ENCODE peak calls at places on chromosomes 7 and 10, in ten cellular contexts. Y is kidney, N is heart right ventricle, K is foreskin fibroblast, L is HepG2, E is AG10803, P is AG09309, W is spleen, Z is IMR-90, Q is choroid plexus epithelial cell. D is an unnamed sample.

GRCh38 chr7:55527314-55527713 is 45.0 kb downstream of the VOPP1 start:
- DNase-seq in Y (no peak), N (no peak), K (no peak), L (no peak), E (no peak), P (no peak), W (no peak), Z (no peak), Q (no peak), D (no peak)

GRCh38 chr10:13758302-13758701 is 171.5 kb downstream of the PRPF18 start:
- DNase-seq in Y (no peak), N (no peak), K (peak), L (no peak), E (peak), P (no peak), W (no peak), Z (peak), Q (peak), D (no peak)

GRCh38 chr10:110284262-110284661 is 20.5 kb downstream of the SMNDC1 start:
- DNase-seq in Y (no peak), N (no peak), K (no peak), L (no peak), E (no peak), P (no peak), W (no peak), Z (no peak), Q (no peak), D (no peak)

GRCh38 chr7:139771001-139771956 is 6.5 kb downstream of the HIPK2 start:
- DNase-seq in Y (no peak), N (no peak), K (peak), L (no peak), E (peak), P (peak), W (no peak), Z (peak), Q (peak), D (peak)

GRCh38 chr7:14630048-14630447 is 272.5 kb downstream of the DGKB start:
- DNase-seq in Y (no peak), N (no peak), K (no peak), L (no peak), E (no peak), P (no peak), W (no peak), Z (no peak), Q (no peak), D (no peak)

GRCh38 chr7:130733866-130734524 is at the start of gene KLF14:
- DNase-seq in Y (peak), N (no peak), K (peak), L (no peak), E (no peak), P (no peak), W (peak), Z (no peak), Q (peak), D (no peak)

GRCh38 chr10:29920408-29921070 is 138.8 kb downstream of the JCAD start:
- DNase-seq in Y (no peak), N (no peak), K (peak), L (no peak), E (peak), P (no peak), W (no peak), Z (no peak), Q (no peak), D (no peak)

GRCh38 chr10:87060280-87060928 is 34.2 kb downstream of the GLUD1 start:
- DNase-seq in Y (no peak), N (no peak), K (no peak), L (peak), E (no peak), P (no peak), W (no peak), Z (no peak), Q (no peak), D (no peak)

GRCh38 chr7:49670991-49671390 is 102.4 kb upstream of the VWC2 start:
- DNase-seq in Y (no peak), N (no peak), K (no peak), L (no peak), E (no peak), P (no peak), W (no peak), Z (no peak), Q (no peak), D (no peak)

GRCh38 chr10:52043811-52044210 is 270.3 kb upstream of the DKK1 start:
- DNase-seq in Y (no peak), N (no peak), K (no peak), L (no peak), E (no peak), P (no peak), W (no peak), Z (no peak), Q (no peak), D (no peak)

GRCh38 chr7:27300401-27300800 is 57.8 kb downstream of the EVX1 start:
- DNase-seq in Y (no peak), N (no peak), K (no peak), L (no peak), E (peak), P (no peak), W (no peak), Z (no peak), Q (no peak), D (no peak)

GRCh38 chr10:79246606-79247275 is 100.5 kb upstream of the PPIF start:
- DNase-seq in Y (peak), N (peak), K (peak), L (no peak), E (peak), P (no peak), W (no peak), Z (no peak), Q (peak), D (no peak)

GRCh38 chr7:159019111-159019510 is 125.6 kb downstream of the VIPR2 start:
- DNase-seq in Y (peak), N (no peak), K (no peak), L (no peak), E (no peak), P (no peak), W (no peak), Z (no peak), Q (no peak), D (no peak)

GRCh38 chr10:20767028-20767427 is 130.1 kb downstream of the NEBL start:
- DNase-seq in Y (no peak), N (no peak), K (peak), L (no peak), E (peak), P (no peak), W (no peak), Z (peak), Q (peak), D (peak)

GRCh38 chr7:151062111-151062398 is 2.7 kb downstream of the SLC4A2 start:
- DNase-seq in Y (no peak), N (no peak), K (no peak), L (no peak), E (no peak), P (no peak), W (no peak), Z (no peak), Q (no peak), D (no peak)

GRCh38 chr7:151061241-151062110 is 2.1 kb downstream of the SLC4A2 start:
- DNase-seq in Y (no peak), N (no peak), K (no peak), L (no peak), E (no peak), P (no peak), W (no peak), Z (no peak), Q (peak), D (no peak)

GRCh38 chr7:151059362-151060112 is at the start of gene SLC4A2:
- DNase-seq in Y (peak), N (peak), K (peak), L (peak), E (peak), P (no peak), W (peak), Z (peak), Q (peak), D (no peak)

GRCh38 chr7:151060113-151060415 is 675 bp downstream of the SLC4A2 start:
- DNase-seq in Y (no peak), N (no peak), K (no peak), L (no peak), E (no peak), P (no peak), W (no peak), Z (no peak), Q (no peak), D (no peak)

DNA sequence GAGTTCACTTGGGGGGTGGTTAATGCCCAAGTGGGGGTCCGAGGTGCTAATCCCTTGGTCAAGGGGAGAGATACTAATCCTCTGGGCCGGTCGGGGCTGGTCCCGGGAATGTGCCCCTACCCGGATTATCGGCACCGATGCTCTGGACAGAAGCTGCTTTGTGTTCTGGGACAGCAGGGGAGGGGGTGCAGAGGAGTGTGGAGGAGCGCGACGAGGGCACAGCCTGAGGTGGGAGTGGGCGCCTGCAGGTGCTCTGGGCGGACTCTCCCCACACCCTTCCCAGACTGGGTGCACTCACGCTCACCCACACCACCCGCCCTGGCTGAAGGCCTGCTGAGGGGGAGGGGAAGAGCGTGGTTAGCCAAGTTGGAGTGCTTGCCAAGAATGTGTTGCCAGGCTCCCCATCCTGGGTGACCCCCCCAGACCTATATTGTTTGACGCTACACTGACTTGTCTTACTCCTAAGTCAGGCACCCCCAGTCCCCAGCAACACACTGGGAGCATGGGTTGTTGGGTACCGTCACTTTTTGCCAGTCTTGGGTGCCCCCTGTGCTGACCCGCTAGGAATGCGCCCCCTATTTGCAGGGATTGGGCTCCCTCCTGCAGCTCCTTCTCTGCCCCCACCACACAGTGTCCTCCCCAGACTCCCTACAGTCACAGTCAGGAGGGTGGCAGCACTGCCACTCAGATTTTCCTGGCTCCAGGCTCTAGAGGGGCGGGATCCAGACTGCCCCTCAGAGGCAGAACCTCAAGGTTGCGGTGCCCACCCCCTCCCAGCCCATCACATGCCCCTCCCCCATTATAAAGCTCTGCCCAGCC is 1.2 kb downstream of the SLC4A2 start:
- DNase-seq in Y (no peak), N (no peak), K (peak), L (peak), E (no peak), P (no peak), W (no peak), Z (no peak), Q (peak), D (no peak)
- TF ChIP-seq CTCF in Y (no peak), N (no peak), K (no peak), L (no peak), E (peak), P (peak), W (no peak), Z (peak), Q (peak), D (no peak)

GRCh38 chr7:28748934-28749584 is 209.1 kb downstream of the TRIL start:
- DNase-seq in Y (no peak), N (no peak), K (no peak), L (no peak), E (peak), P (no peak), W (peak), Z (peak), Q (peak), D (no peak)
- TF ChIP-seq CTCF in Y (no peak), N (no peak), K (no peak), L (no peak), E (no peak), P (no peak), W (no peak), Z (peak), Q (no peak), D (no peak)

DNA sequence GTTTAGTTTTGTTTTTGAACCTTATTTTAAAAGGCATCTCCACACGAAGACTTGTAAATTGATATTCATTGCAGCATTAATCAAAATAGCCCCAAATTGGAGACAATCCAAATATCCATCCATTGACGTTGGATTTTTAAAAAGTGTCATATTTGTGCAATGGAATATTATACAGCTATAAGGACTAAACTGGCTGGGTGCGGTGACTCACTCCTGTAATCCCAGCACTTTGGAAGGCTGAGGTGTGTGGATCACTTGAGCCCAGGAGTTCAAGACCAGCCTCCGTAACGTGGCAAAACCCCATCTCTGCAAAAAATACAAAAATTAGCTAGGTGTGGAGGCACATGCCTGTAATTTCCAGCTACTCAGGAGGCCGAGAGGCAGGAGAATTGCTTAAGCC is 35.1 kb downstream of the XRCC2 start:
- DNase-seq in Y (no peak), N (no peak), K (no peak), L (no peak), E (no peak), P (no peak), W (no peak), Z (no peak), Q (no peak), D (no peak)
- TF ChIP-seq CTCF in Y (no peak), N (no peak), K (no peak), L (no peak), E (no peak), P (no peak), W (no peak), Z (no peak), Q (no peak), D (no peak)

DNA sequence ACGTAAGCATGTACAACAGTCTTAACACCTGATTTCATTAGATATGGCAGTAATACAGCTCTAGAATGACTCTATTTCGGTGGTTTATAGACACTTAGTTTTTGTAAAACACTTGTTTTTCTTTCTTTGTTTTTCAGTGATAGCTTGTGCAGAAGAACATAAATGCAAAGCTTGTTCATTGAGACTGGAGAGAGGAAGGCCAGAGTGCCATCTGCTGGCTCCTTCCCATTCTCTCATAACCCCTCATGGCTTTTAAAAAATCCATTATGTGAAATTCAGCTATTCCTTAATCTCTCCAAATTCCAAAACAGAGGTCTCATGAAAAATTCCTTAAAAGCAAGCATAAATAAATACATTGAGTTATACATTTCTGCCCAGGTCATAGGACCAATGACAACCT is 76.3 kb downstream of the CACNB2 start:
- DNase-seq in Y (no peak), N (no peak), K (peak), L (peak), E (peak), P (no peak), W (no peak), Z (peak), Q (peak), D (no peak)
- TF ChIP-seq CTCF in Y (no peak), N (peak), K (peak), L (peak), E (peak), P (peak), W (no peak), Z (peak), Q (peak), D (peak)

GRCh38 chr10:75399461-75400162 is 2.0 kb downstream of the ZNF503 start:
- DNase-seq in Y (peak), N (peak), K (peak), L (peak), E (peak), P (peak), W (peak), Z (peak), Q (peak), D (no peak)
- TF ChIP-seq CTCF in Y (peak), N (peak), K (peak), L (peak), E (peak), P (peak), W (peak), Z (peak), Q (peak), D (peak)

GRCh38 chr10:32210306-32211045 is 136.5 kb downstream of the EPC1 start:
- DNase-seq in Y (no peak), N (peak), K (peak), L (peak), E (peak), P (peak), W (no peak), Z (peak), Q (peak), D (no peak)
- TF ChIP-seq CTCF in Y (peak), N (peak), K (peak), L (peak), E (peak), P (peak), W (peak), Z (peak), Q (peak), D (peak)

GRCh38 chr7:45867471-45867870 is 5.4 kb downstream of the CCDC201 start:
- DNase-seq in Y (no peak), N (no peak), K (no peak), L (no peak), E (no peak), P (no peak), W (no peak), Z (no peak), Q (no peak), D (no peak)

GRCh38 chr7:45869426-45869825 is 3.5 kb downstream of the CCDC201 start:
- DNase-seq in Y (no peak), N (no peak), K (peak), L (no peak), E (no peak), P (no peak), W (no peak), Z (peak), Q (peak), D (peak)

GRCh38 chr7:45865594-45866410 is 7.1 kb downstream of the CCDC201 start:
- DNase-seq in Y (no peak), N (no peak), K (peak), L (peak), E (no peak), P (no peak), W (no peak), Z (peak), Q (no peak), D (no peak)

DNA sequence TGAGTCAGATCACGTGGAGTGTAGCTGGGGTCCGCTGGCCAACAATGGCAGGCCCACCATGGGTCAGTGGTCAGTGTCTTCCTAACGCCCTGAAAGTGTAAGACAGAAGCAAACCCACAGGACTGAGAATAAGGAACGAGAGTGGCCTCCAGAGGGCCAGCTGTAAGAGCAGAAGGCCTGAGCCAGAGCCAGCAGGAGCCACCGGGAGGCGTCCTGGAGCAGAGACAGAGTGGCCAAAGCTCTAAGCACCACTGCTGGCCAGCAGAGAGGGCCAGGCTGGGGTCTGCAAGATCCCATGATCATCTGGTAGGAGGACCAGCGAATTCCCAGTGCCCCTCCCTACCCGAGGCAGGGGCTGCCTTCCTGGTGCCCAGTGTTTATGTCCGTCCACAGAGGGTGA is 9.2 kb downstream of the CCDC201 start:
- DNase-seq in Y (no peak), N (no peak), K (no peak), L (peak), E (no peak), P (no peak), W (no peak), Z (no peak), Q (peak), D (no peak)
- TF ChIP-seq CTCF in Y (no peak), N (no peak), K (peak), L (peak), E (no peak), P (peak), W (no peak), Z (peak), Q (peak), D (peak)

DNA sequence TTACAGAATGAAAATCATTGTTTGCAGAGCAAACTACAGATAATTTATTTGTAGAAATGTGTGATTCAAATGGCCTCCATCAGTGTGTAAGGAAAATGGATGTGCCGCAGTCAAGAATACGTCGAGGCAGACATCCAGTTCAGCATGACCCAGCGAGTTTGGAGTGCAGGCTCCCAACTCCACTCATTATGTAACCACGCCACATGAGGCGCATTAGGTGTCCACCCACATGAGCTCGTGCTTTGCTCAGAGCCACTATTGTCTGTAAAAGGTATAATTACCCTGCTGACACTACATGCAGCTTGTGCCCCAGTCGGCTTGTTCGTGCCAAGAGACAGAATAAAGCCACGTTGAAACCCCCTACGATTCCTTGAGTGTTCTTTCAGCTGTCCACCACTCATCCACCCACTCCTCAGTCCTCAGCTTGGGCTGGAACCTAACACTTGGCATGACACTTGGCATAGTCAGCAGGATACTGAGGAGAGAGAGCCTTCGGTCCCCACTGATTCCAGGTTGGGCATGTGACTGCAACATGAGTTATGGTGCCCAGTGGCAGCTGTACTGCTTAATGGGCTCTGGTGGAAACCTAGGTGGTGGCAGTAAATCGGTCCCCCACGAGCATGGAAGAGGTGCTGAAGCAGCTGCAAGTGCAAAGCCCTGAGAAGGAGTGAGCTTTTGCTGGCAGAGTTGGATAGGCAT is 102.7 kb downstream of the BICC1 start:
- DNase-seq in Y (peak), N (no peak), K (no peak), L (no peak), E (no peak), P (no peak), W (no peak), Z (no peak), Q (no peak), D (no peak)
- TF ChIP-seq CTCF in Y (no peak), N (no peak), K (no peak), L (no peak), E (no peak), P (no peak), W (no peak), Z (no peak), Q (no peak), D (no peak)

DNA sequence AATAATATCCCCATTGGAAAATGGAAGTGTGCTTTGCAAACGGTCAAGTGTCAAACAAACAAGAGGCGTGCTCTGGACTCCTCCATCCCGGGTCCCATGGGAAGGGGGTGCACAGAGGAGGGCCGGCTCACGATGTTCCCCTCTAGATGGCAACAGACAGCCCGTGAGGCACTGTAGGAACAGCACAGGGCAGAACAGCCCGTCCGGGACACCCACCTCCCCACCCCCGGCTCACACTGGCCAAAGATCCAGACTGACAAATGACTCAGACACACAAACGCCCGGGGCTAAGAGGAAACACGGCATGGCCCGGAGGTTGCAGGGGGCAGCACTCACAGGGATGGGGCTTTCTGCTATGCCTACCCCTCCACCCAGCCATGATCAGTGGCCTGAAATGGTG is 4.9 kb upstream of the ELN start:
- DNase-seq in Y (peak), N (no peak), K (peak), L (peak), E (peak), P (no peak), W (no peak), Z (peak), Q (peak), D (no peak)
- TF ChIP-seq CTCF in Y (no peak), N (peak), K (peak), L (no peak), E (no peak), P (peak), W (no peak), Z (peak), Q (peak), D (peak)

D was measured in BJ.